ENCODE peak calls at places on chromosomes 12 and 14, in five cellular contexts. U is globus pallidus; L is naive thymus-derived CD8-positive, alpha-beta T cell; K is stimulated activated CD8-positive, alpha-beta memory T cell treated with anti-CD3 and anti-CD28 coated beads, Interleukin-4, amount 100 ng/mL, for 48 hours; B is NCI-H1092. N is an unnamed sample.

GRCh38 chr12:106194351-106194750 is 53.5 kb downstream of the CKAP4 start:
- DNase-seq in U (no peak), L (no peak), K (no peak), B (no peak), N (no peak)

GRCh38 chr12:65999564-66000280 is 130.8 kb downstream of the LLPH start:
- DNase-seq in U (no peak), L (no peak), K (no peak), B (no peak), N (no peak)

GRCh38 chr14:59215353-59215752 is 26.9 kb downstream of the DAAM1 start:
- DNase-seq in U (peak; percentile 91), L (no peak), K (no peak), B (peak; percentile 82), N (peak; percentile 65)

GRCh38 chr12:114812858-114813761 is 129.1 kb upstream of the TBX3 start:
- DNase-seq in U (no peak), L (no peak), K (no peak), B (no peak), N (no peak)

GRCh38 chr12:480831-481230 is 21.1 kb downstream of the B4GALNT3 start:
- DNase-seq in U (no peak), L (no peak), K (no peak), B (peak; percentile 16), N (no peak)

GRCh38 chr12:107057071-107057834 is 36.1 kb downstream of the CRY1 start:
- DNase-seq in U (no peak), L (no peak), K (no peak), B (no peak), N (no peak)

GRCh38 chr12:55499810-55500252 is 7.7 kb downstream of the OR6C68 start:
- DNase-seq in U (peak; percentile 81), L (no peak), K (no peak), B (no peak), N (no peak)

GRCh38 chr14:37603688-37604251 is 8.3 kb downstream of the TTC6 start:
- DNase-seq in U (no peak), L (no peak), K (no peak), B (no peak), N (no peak)

GRCh38 chr14:96863327-96863985 is 66.3 kb downstream of the VRK1 start:
- DNase-seq in U (peak; percentile 12), L (no peak), K (no peak), B (peak; percentile 40), N (no peak)

GRCh38 chr12:58443981-58444371 is 476.3 kb downstream of the LRIG3 start:
- DNase-seq in U (no peak), L (no peak), K (no peak), B (no peak), N (no peak)

GRCh38 chr12:7995266-7995963 is 37.1 kb upstream of the FOXJ2 start:
- DNase-seq in U (peak; percentile 74), L (peak; percentile 53), K (peak; percentile 89), B (peak; percentile 63), N (peak; percentile 67)

GRCh38 chr12:39692258-39692853 is 72.8 kb upstream of the ABCD2 start:
- DNase-seq in U (no peak), L (no peak), K (no peak), B (no peak), N (peak; percentile 15)

GRCh38 chr12:26406391-26406790 is 211.0 kb downstream of the SSPN start:
- DNase-seq in U (no peak), L (no peak), K (no peak), B (no peak), N (peak; percentile 21)

GRCh38 chr12:124583854-124584253 is 16.4 kb upstream of the NCOR2 start:
- DNase-seq in U (no peak), L (no peak), K (no peak), B (no peak), N (no peak)

GRCh38 chr14:65191716-65192115 is 89.4 kb upstream of the MAX start:
- DNase-seq in U (no peak), L (no peak), K (no peak), B (no peak), N (no peak)

GRCh38 chr12:46702581-46703344 is 123.0 kb downstream of the SLC38A4 start:
- DNase-seq in U (peak; percentile 19), L (no peak), K (no peak), B (no peak), N (no peak)

GRCh38 chr12:6285063-6285477 is 25.4 kb upstream of the PLEKHG6 start:
- DNase-seq in U (peak; percentile 55), L (peak; percentile 41), K (peak; percentile 75), B (peak; percentile 55), N (peak; percentile 58)

GRCh38 chr12:101747695-101748094 is 8.4 kb upstream of the SYCP3 start:
- DNase-seq in U (no peak), L (no peak), K (no peak), B (no peak), N (no peak)

GRCh38 chr12:9751204-9752144 is 9.2 kb downstream of the CD69 start:
- DNase-seq in U (no peak), L (no peak), K (peak; percentile 70), B (no peak), N (no peak)

GRCh38 chr12:87280356-87280755 is 748.8 kb downstream of the C12orf50 start:
- DNase-seq in U (no peak), L (no peak), K (no peak), B (no peak), N (no peak)

GRCh38 chr14:104953896-104954656 is 24.1 kb downstream of the AHNAK2 start:
- DNase-seq in U (no peak), L (no peak), K (no peak), B (no peak), N (no peak)

GRCh38 chr14:46091819-46092218 is 559.8 kb downstream of the RPL10L start:
- DNase-seq in U (no peak), L (no peak), K (no peak), B (no peak), N (no peak)

GRCh38 chr14:55427439-55427838 is 13.0 kb downstream of the TBPL2 start:
- DNase-seq in U (no peak), L (no peak), K (no peak), B (no peak), N (no peak)

GRCh38 chr14:68623828-68624227 is 169.0 kb downstream of the ZFP36L1 start:
- DNase-seq in U (no peak), L (no peak), K (no peak), B (no peak), N (no peak)

GRCh38 chr14:92607251-92607650 is 93.7 kb downstream of the RIN3 start:
- DNase-seq in U (no peak), L (no peak), K (no peak), B (no peak), N (no peak)

GRCh38 chr14:37230551-37231194 is 32.9 kb downstream of the MIPOL1 start:
- DNase-seq in U (peak; percentile 45), L (no peak), K (no peak), B (peak; percentile 43), N (peak; percentile 21)

GRCh38 chr14:95784137-95784536 is 70.2 kb upstream of the TCL1A start:
- DNase-seq in U (peak; percentile 5), L (no peak), K (no peak), B (no peak), N (no peak)

GRCh38 chr12:70619471-70620152 is 17.6 kb downstream of the PTPRB start:
- DNase-seq in U (no peak), L (no peak), K (no peak), B (no peak), N (no peak)

GRCh38 chr12:12456637-12457036 is 99.8 kb downstream of the BORCS5 start:
- DNase-seq in U (peak; percentile 43), L (no peak), K (no peak), B (no peak), N (no peak)

GRCh38 chr12:41067941-41068645 is 120.0 kb upstream of the PDZRN4 start:
- DNase-seq in U (no peak), L (no peak), K (no peak), B (no peak), N (no peak)

GRCh38 chr12:107223816-107224215 is 130.5 kb upstream of the CRY1 start:
- DNase-seq in U (no peak), L (no peak), K (no peak), B (no peak), N (no peak)

GRCh38 chr12:124538194-124539082 is 29.0 kb downstream of the NCOR2 start:
- DNase-seq in U (no peak), L (no peak), K (no peak), B (no peak), N (peak; percentile 48)

GRCh38 chr14:23307146-23307447 is 464 bp downstream of the BCL2L2 start:
- DNase-seq in U (no peak), L (no peak), K (no peak), B (no peak), N (no peak)

GRCh38 chr12:45789025-45789424 is 59.5 kb downstream of the ARID2 start:
- DNase-seq in U (no peak), L (no peak), K (no peak), B (no peak), N (no peak)

GRCh38 chr12:101759396-101760047 is 20.3 kb upstream of the SYCP3 start:
- DNase-seq in U (no peak), L (no peak), K (no peak), B (no peak), N (peak; percentile 20)

GRCh38 chr12:38903596-38903995 is 1.8 kb downstream of the CPNE8 start:
- DNase-seq in U (no peak), L (no peak), K (no peak), B (no peak), N (no peak)

GRCh38 chr12:28569698-28570411 is 379.6 kb downstream of the CCDC91 start:
- DNase-seq in U (no peak), L (no peak), K (no peak), B (no peak), N (no peak)

GRCh38 chr14:58912799-58913432 is 275.2 kb downstream of the DACT1 start:
- DNase-seq in U (no peak), L (no peak), K (no peak), B (no peak), N (no peak)